ENCODE peak calls at places on chromosomes 1 and 21, in four cellular contexts. D is right cardiac atrium, X is NCI-H1417, M is putamen. U is an unnamed sample.

GRCh38 chr1:19456915-19457554 is 28.3 kb downstream of the CAPZB start:
- DNase-seq in X (no peak), M (no peak), D (no peak), U (peak)

GRCh38 chr1:200670215-200671118 is 760 bp upstream of the DDX59 start:
- DNase-seq in D (peak), M (peak), X (peak), U (peak)

GRCh38 chr1:240737268-240737667 is 125.3 kb upstream of the GREM2 start:
- DNase-seq in M (no peak), X (no peak), D (no peak), U (no peak)

GRCh38 chr1:231803353-231803752 is 176.8 kb downstream of the DISC1 start:
- DNase-seq in D (peak), M (no peak), X (no peak), U (no peak)

GRCh38 chr1:8122160-8122476 is 96.0 kb upstream of the ERRFI1 start:
- DNase-seq in D (peak), M (no peak), X (no peak), U (peak)

GRCh38 chr1:191913234-191913948 is 244.9 kb upstream of the RGS18 start:
- DNase-seq in M (no peak), X (no peak), D (no peak), U (no peak)

GRCh38 chr21:37993071-37993470 is 76.8 kb upstream of the KCNJ6 start:
- DNase-seq in M (no peak), D (no peak), X (no peak), U (no peak)

GRCh38 chr21:43360441-43361126 is 66.3 kb downstream of the SIK1 start:
- DNase-seq in D (peak), X (no peak), M (no peak), U (no peak)

GRCh38 chr1:66207484-66207883 is 326.5 kb upstream of the SGIP1 start:
- DNase-seq in M (no peak), X (no peak), D (no peak), U (no peak)

GRCh38 chr1:6358144-6358624 is 35.4 kb downstream of the ACOT7 start:
- DNase-seq in D (peak), X (no peak), M (no peak), U (peak)

GRCh38 chr1:208207388-208208131 is 36.6 kb downstream of the PLXNA2 start:
- DNase-seq in D (peak), M (no peak), X (no peak), U (no peak)

GRCh38 chr1:51304360-51304759 is 26.0 kb downstream of the TTC39A start:
- DNase-seq in D (no peak), X (no peak), M (no peak), U (no peak)

GRCh38 chr21:16587671-16588379 is 858.0 kb downstream of the USP25 start:
- DNase-seq in X (no peak), M (peak), D (peak), U (peak)

GRCh38 chr1:151612506-151613274 is 840 bp downstream of the SNX27 start:
- DNase-seq in D (peak), M (peak), X (no peak), U (peak)

GRCh38 chr1:222372221-222372620 is 175.7 kb downstream of the HHIPL2 start:
- DNase-seq in X (no peak), D (no peak), M (no peak), U (no peak)

GRCh38 chr1:92755541-92756351 is 29.2 kb downstream of the EVI5 start:
- DNase-seq in M (peak), D (peak), X (no peak), U (no peak)

GRCh38 chr1:167059045-167059728 is 31.0 kb downstream of the GPA33 start:
- DNase-seq in D (peak), M (peak), X (peak), U (peak)

GRCh38 chr1:2344121-2344681 is 47.2 kb downstream of the MORN1 start:
- DNase-seq in X (peak), M (no peak), D (peak), U (no peak)

GRCh38 chr1:5961601-5962000 is 30.6 kb downstream of the NPHP4 start:
- DNase-seq in X (peak), D (no peak), M (no peak), U (no peak)

GRCh38 chr1:161710562-161710961 is 3.5 kb downstream of the FCRLA start:
- DNase-seq in X (no peak), D (no peak), M (no peak), U (no peak)

U was measured in H7.